ENCODE peak calls at places on chromosomes 7 and 10, in five cellular contexts. S is SK-N-SH, N is HepG2, P is HCT116, X is K562. E is an unnamed sample.

GRCh38 chr10:114767101-114767588 is 54.4 kb upstream of the FHIP2A start:
- DNase-seq in S (peak), N (no peak), P (no peak), X (no peak), E (no peak)

GRCh38 chr7:154862153-154862791 is 140.7 kb downstream of the PAXIP1 start:
- DNase-seq in S (peak), N (no peak), P (no peak), X (no peak), E (no peak)

GRCh38 chr7:90568213-90568612 is 27.9 kb upstream of the CDK14 start:
- DNase-seq in S (no peak), N (no peak), P (no peak), X (no peak), E (no peak)

GRCh38 chr10:86102446-86102845 is 264.1 kb downstream of the GRID1 start:
- DNase-seq in S (peak), N (no peak), P (no peak), X (no peak), E (no peak)

GRCh38 chr10:118557946-118558345 is 37.5 kb downstream of the PRLHR start:
- DNase-seq in S (no peak), N (no peak), P (no peak), X (no peak), E (no peak)

GRCh38 chr10:3778708-3779108 is 6.3 kb downstream of the KLF6 start:
- DNase-seq in S (no peak), N (no peak), P (no peak), X (no peak), E (no peak)

GRCh38 chr10:5447071-5447470 is 34.7 kb downstream of the NET1 start:
- DNase-seq in S (no peak), N (no peak), P (no peak), X (no peak), E (no peak)

GRCh38 chr10:127964644-127965043 is 57.7 kb downstream of the PTPRE start:
- DNase-seq in S (no peak), N (no peak), P (no peak), X (no peak), E (no peak)

GRCh38 chr7:49812534-49812933 is 39.1 kb downstream of the VWC2 start:
- DNase-seq in S (no peak), N (no peak), P (no peak), X (no peak), E (no peak)

GRCh38 chr10:102869290-102870198 is at the start of gene AS3MT:
- DNase-seq in S (peak), N (peak), P (no peak), X (no peak), E (no peak)

GRCh38 chr10:46286991-46287693 is at the start of gene ANTXRL:
- DNase-seq in S (no peak), N (no peak), P (no peak), X (no peak), E (no peak)

GRCh38 chr10:46283945-46284285 is 2.9 kb upstream of the ANTXRL start:
- DNase-seq in S (no peak), N (no peak), P (no peak), X (no peak), E (no peak)

GRCh38 chr10:46285966-46286620 is 704 bp upstream of the ANTXRL start:
- DNase-seq in S (no peak), N (no peak), P (no peak), X (no peak), E (no peak)

GRCh38 chr10:46284286-46285229 is 2.2 kb upstream of the ANTXRL start:
- DNase-seq in S (peak), N (peak), P (peak), X (peak), E (no peak)

DNA sequence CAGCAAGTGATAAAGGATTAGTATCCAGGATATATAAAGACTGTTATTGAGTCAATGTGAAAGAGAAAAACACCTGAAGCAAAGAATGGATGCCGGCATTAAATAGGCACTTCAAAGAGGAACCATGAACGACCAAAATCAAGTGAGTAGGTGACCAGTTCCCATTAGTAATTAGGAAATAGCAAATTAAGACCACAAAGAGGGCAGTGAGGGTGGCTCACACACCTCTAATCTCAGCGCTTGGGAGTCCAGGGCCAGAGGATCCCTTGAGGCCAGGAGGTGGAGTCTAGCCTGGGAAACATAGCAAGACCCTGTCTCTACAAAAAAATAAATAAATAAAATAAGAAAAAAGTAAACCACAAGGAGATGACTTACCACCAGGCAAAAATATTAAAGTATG is 1.5 kb upstream of the ANTXRL start:
- DNase-seq in S (no peak), N (no peak), P (no peak), X (no peak), E (no peak)
- TF ChIP-seq ZBTB33 in S (no peak), N (no peak), P (no peak), X (no peak), E (no peak)

GRCh38 chr10:72719941-72720592 is 28.1 kb downstream of the MCU start:
- DNase-seq in S (no peak), N (no peak), P (no peak), X (no peak), E (no peak)
- TF ChIP-seq ZBTB33 in S (no peak), N (no peak), P (no peak), X (no peak), E (no peak)

DNA sequence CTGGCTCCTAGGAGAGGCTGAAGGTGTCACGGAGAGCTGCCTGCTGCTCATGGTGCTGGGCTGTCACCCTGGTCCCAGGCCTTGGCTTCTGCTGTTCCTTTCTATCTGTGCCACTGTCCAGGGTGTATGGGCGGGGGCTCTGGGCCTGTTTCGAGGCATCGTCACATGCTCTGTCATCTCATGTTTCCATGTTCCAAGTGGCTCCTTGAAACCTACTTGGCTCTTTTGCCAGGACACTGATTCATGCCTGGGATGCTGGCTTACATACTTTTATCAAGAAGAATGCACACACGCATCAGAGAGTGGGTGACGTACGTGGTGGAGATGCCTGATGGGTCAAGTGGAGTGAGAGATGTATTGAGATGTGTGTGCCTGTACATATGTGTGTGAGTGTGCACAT is 50.9 kb downstream of the ADCY1 start:
- DNase-seq in S (no peak), N (no peak), P (no peak), X (no peak), E (no peak)
- TF ChIP-seq ZBTB33 in S (no peak), N (no peak), P (no peak), X (no peak), E (no peak)

DNA sequence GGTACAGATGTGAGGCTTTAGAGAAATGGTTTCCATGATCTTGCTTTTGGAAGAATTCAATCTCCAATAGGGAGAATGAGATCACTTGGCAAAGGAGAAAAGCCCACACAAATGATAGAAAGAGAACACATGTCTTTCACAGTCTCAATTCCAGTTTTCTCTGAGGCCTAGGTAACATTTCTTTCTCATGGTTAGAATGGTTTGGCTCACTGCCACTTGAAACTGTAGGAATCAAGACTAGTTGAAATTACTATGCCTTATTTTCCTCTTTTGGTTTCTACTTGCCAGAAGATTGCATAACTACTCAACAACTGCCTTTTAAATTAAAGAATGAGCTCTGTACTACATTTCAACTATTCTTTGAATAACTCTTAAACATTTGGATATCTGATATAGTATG is 276.6 kb upstream of the TEX47 start:
- DNase-seq in S (no peak), N (no peak), P (no peak), X (no peak), E (no peak)
- TF ChIP-seq ZBTB33 in S (no peak), N (no peak), P (no peak), X (no peak), E (no peak)

GRCh38 chr7:10888861-10889260 is 84.8 kb upstream of the PHF14 start:
- DNase-seq in S (no peak), N (no peak), P (no peak), X (no peak), E (no peak)
- TF ChIP-seq ZBTB33 in S (no peak), N (no peak), P (no peak), X (no peak), E (no peak)

DNA sequence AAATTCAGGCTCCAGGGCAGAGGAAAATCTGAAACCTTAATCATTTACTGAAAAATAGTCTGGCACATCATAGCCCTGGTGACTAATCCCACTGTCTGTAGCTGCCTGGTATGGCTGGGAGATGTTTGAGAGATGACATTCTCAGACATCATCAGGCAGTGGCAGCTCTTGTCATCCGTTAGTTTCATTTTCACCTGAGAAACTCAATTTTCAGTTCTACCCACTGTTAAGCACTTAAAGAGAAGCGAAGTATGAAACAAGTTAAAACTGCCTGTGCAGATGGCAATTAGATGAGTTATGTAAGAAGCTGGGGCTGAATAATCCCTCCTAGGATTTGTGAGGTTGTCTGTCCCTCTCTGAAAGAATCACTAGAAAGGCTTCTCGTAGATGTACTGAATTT is 150.2 kb downstream of the NSUN6 start:
- DNase-seq in S (no peak), N (no peak), P (no peak), X (no peak), E (peak)
- TF ChIP-seq ZBTB33 in S (no peak), N (no peak), P (no peak), X (no peak), E (no peak)

GRCh38 chr10:97065686-97066679 is 119.8 kb downstream of the SLIT1 start:
- DNase-seq in S (no peak), N (no peak), P (no peak), X (no peak), E (no peak)
- TF ChIP-seq ZBTB33 in S (no peak), N (no peak), P (no peak), X (no peak), E (no peak)

GRCh38 chr10:110758898-110759297 is 112.8 kb upstream of the PDCD4 start:
- DNase-seq in S (no peak), N (no peak), P (no peak), X (no peak), E (no peak)
- TF ChIP-seq ZBTB33 in S (no peak), N (no peak), P (no peak), X (no peak), E (no peak)

DNA sequence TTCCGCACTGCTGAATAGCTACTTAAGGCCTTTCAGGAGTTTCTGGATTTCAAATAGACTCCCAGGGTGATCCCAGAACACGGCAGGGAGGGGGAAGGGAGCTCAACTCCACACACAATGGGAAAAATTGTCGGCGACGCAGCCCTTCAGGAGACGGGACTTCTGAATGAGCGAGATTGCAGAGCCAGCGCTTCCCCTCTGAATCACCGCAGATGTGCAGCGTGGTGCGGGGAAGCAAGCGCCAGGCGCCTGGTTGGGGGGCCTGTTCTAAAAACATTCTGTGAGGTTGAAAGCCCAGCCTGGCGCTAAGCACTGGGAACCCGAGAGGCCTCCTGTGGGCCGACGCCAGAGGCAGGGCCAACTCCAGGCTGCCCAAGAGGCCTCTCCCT is 163.3 kb downstream of the MAD1L1 start:
- DNase-seq in S (no peak), N (no peak), P (no peak), X (no peak), E (no peak)
- TF ChIP-seq ZBTB33 in S (no peak), N (no peak), P (no peak), X (no peak), E (no peak)